ENCODE peak calls at places on chromosomes 1 and 21, in six cellular contexts. H is A549, T is neural progenitor cell, W is DND-41, G is psoas muscle, B is H9. O is an unnamed sample.

GRCh38 chr21:39685991-39686390 is 59.0 kb upstream of the IGSF5 start:
- DNase-seq in B (no peak), W (no peak), T (no peak), H (no peak), G (no peak), O (no peak)

GRCh38 chr1:164137273-164137947 is 421.6 kb upstream of the PBX1 start:
- DNase-seq in G (no peak), W (no peak), T (peak), H (no peak), B (no peak), O (no peak)

GRCh38 chr1:213439703-213440102 is 388.7 kb downstream of the RPS6KC1 start:
- DNase-seq in B (no peak), T (no peak), W (no peak), G (no peak), H (no peak), O (no peak)

GRCh38 chr1:174953657-174954435 is 45.9 kb upstream of the CACYBP start:
- DNase-seq in T (peak), H (no peak), G (no peak), B (no peak), W (no peak), O (no peak)

GRCh38 chr1:106396023-106396422 is 660.5 kb upstream of the PRMT6 start:
- DNase-seq in H (no peak), B (no peak), W (no peak), G (no peak), T (no peak), O (no peak)

GRCh38 chr1:66521736-66522365 is 12.1 kb upstream of the SGIP1 start:
- DNase-seq in G (no peak), W (no peak), H (peak), T (no peak), B (no peak), O (no peak)

GRCh38 chr21:32545948-32546441 is 39.3 kb downstream of the TCP10L start:
- DNase-seq in H (no peak), T (no peak), W (no peak), B (no peak), G (no peak), O (no peak)

GRCh38 chr1:119327436-119328155 is 41.0 kb upstream of the HAO2 start:
- DNase-seq in W (no peak), T (peak), G (peak), H (no peak), B (peak), O (no peak)

GRCh38 chr1:25990702-25991395 is 7.0 kb downstream of the PAFAH2 start:
- DNase-seq in G (no peak), H (no peak), T (no peak), W (peak), B (no peak), O (no peak)

GRCh38 chr1:64581786-64582185 is 111.9 kb downstream of the CACHD1 start:
- DNase-seq in B (no peak), H (no peak), W (no peak), T (no peak), G (no peak), O (no peak)

DNA sequence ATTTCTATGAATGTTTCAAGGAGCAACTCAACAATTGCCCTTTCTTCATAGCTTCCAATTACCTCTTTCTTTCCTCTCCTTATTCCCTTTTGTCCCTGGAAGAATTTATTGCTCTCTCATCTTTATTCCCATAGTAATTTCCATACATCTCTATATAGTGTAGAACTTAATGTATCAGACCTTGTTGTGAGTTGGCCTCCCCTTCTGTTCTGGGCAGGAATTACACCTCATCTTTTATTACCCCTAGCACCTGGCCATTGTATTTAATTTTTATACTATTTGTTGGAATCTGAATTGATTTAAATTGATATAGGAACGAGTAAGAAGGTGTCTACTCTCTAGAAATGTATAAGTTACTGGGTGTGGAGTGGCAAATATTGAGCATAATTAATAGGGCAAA is 114.5 kb downstream of the CACHD1 start:
- DNase-seq in B (no peak), T (no peak), W (no peak), H (no peak), G (no peak), O (no peak)
- TF ChIP-seq CTCF in B (peak), T (peak), W (peak), H (no peak), G (no peak), O (peak)

GRCh38 chr1:205600085-205600484 is 31.7 kb downstream of the ELK4 start:
- DNase-seq in T (no peak), H (no peak), G (no peak), W (no peak), B (no peak), O (no peak)
- TF ChIP-seq CTCF in T (no peak), H (no peak), G (no peak), W (no peak), B (no peak), O (peak)

GRCh38 chr1:162992945-162993344 is 76.2 kb upstream of the RGS4 start:
- DNase-seq in W (no peak), B (no peak), G (no peak), T (no peak), H (no peak), O (no peak)

GRCh38 chr1:162993866-162994265 is 75.3 kb upstream of the RGS4 start:
- DNase-seq in W (no peak), B (no peak), T (no peak), G (no peak), H (no peak), O (no peak)

GRCh38 chr1:162994921-162995320 is 74.2 kb upstream of the RGS4 start:
- DNase-seq in G (no peak), H (no peak), T (no peak), W (no peak), B (no peak), O (no peak)

GRCh38 chr1:162997499-162998285 is 71.5 kb upstream of the RGS4 start:
- DNase-seq in B (no peak), G (no peak), H (no peak), W (no peak), T (no peak), O (no peak)

GRCh38 chr1:162996261-162996660 is 72.9 kb upstream of the RGS4 start:
- DNase-seq in T (no peak), H (no peak), B (no peak), G (no peak), W (no peak), O (no peak)
- TF ChIP-seq CTCF in T (no peak), H (no peak), B (no peak), G (no peak), W (no peak), O (no peak)

GRCh38 chr21:26087223-26087918 is 83.2 kb downstream of the APP start:
- DNase-seq in W (no peak), B (no peak), H (no peak), G (no peak), T (no peak), O (no peak)
- TF ChIP-seq CTCF in W (no peak), B (no peak), H (no peak), G (no peak), T (no peak), O (no peak)

DNA sequence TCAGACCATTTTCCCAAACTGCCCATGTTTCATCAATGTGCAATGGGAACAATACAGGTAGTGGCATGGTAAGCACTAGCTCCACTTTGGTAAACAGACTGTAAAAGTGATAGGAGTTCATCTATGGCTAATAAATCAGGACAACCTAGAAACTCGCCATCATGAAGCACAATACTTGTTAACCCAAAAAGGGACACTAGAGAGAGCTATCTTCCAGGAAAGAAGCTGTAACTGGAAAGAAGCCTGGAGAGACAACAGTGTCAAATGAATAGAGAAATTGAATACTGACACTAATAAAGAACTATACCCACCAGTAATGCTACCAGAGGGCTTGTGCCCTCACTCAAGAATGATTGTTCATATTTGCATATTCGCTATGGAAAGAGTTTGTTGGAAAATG is 164.7 kb upstream of the RGS18 start:
- DNase-seq in G (no peak), B (no peak), H (no peak), T (peak), W (no peak), O (no peak)
- TF ChIP-seq CTCF in G (no peak), B (peak), H (peak), T (peak), W (peak), O (peak)

GRCh38 chr1:47658161-47658920 is 220.5 kb downstream of the FOXD2 start:
- DNase-seq in B (peak), W (no peak), T (no peak), G (no peak), H (no peak), O (no peak)

GRCh38 chr1:47660622-47661021 is 222.8 kb downstream of the FOXD2 start:
- DNase-seq in H (no peak), W (no peak), B (no peak), T (no peak), G (no peak), O (no peak)

GRCh38 chr1:47655521-47656300 is 217.9 kb downstream of the FOXD2 start:
- DNase-seq in W (no peak), G (no peak), B (peak), T (no peak), H (no peak), O (no peak)

GRCh38 chr1:47659141-47659540 is 221.3 kb downstream of the FOXD2 start:
- DNase-seq in H (no peak), G (no peak), T (peak), W (no peak), B (peak), O (no peak)

GRCh38 chr1:47656719-47657685 is 219.2 kb downstream of the FOXD2 start:
- DNase-seq in B (peak), T (no peak), G (peak), H (no peak), W (no peak), O (no peak)
- TF ChIP-seq CTCF in B (no peak), T (no peak), G (no peak), H (no peak), W (no peak), O (no peak)

O was measured in chondrocyte.